ENCODE peak calls at places on chromosomes 16 and 17, in five cellular contexts. N is right atrium auricular region, T is tibial artery, F is tibial nerve, I is lung. K is an unnamed sample.
A peak's percentile ranks its signal among the peaks of the same experiment; 100 is the strongest.

GRCh38 chr16:25140459-25140858 is 28.9 kb downstream of the LCMT1 start:
- DNase-seq in N (no peak), T (no peak), F (no peak), I (no peak), K (no peak)

GRCh38 chr17:82356028-82356427 is 3.0 kb upstream of the TEX19 start:
- DNase-seq in N (no peak), T (no peak), F (no peak), I (peak; percentile 83), K (no peak)

GRCh38 chr16:78122774-78123315 is 23.4 kb downstream of the WWOX start:
- DNase-seq in N (no peak), T (no peak), F (no peak), I (no peak), K (no peak)

GRCh38 chr17:64947146-64947545 is 27.9 kb upstream of the LRRC37A3 start:
- DNase-seq in N (no peak), T (no peak), F (no peak), I (no peak), K (no peak)

GRCh38 chr17:14119546-14119945 is 50.2 kb downstream of the COX10 start:
- DNase-seq in N (no peak), T (no peak), F (no peak), I (no peak), K (no peak)

GRCh38 chr17:45230787-45231480 is 9.2 kb downstream of the FMNL1 start:
- DNase-seq in N (no peak), T (peak; percentile 64), F (no peak), I (no peak), K (peak; percentile 77)

GRCh38 chr17:28008526-28008925 is 34.0 kb upstream of the NLK start:
- DNase-seq in N (no peak), T (no peak), F (peak; percentile 5), I (no peak), K (peak; percentile 22)

GRCh38 chr16:1991588-1992474 is 2.1 kb downstream of the SYNGR3 start:
- DNase-seq in N (peak; percentile 90), T (peak; percentile 92), F (peak; percentile 85), I (peak; percentile 95), K (peak; percentile 95)

GRCh38 chr17:46194393-46195216 is 1.4 kb upstream of the KANSL1 start:
- DNase-seq in N (no peak), T (no peak), F (peak; percentile 26), I (no peak), K (no peak)

GRCh38 chr17:26809033-26809432 is 484.9 kb upstream of the WSB1 start:
- DNase-seq in N (no peak), T (no peak), F (no peak), I (no peak), K (no peak)

GRCh38 chr17:78019367-78019975 is 61.0 kb downstream of the TNRC6C start:
- DNase-seq in N (no peak), T (no peak), F (no peak), I (no peak), K (no peak)

GRCh38 chr17:41868568-41868967 is 3.3 kb upstream of the KLHL11 start:
- DNase-seq in N (no peak), T (no peak), F (no peak), I (no peak), K (no peak)

GRCh38 chr16:55494994-55495421 is 13.9 kb upstream of the LPCAT2 start:
- DNase-seq in N (peak; percentile 62), T (no peak), F (peak; percentile 81), I (peak; percentile 43), K (no peak)

GRCh38 chr16:12341423-12341822 is 364.9 kb downstream of the SNX29 start:
- DNase-seq in N (no peak), T (no peak), F (no peak), I (no peak), K (no peak)

GRCh38 chr17:691423-691822 is 23.2 kb downstream of the VPS53 start:
- DNase-seq in N (no peak), T (no peak), F (no peak), I (no peak), K (no peak)

GRCh38 chr17:22410136-22410535 is 717.8 kb downstream of the KCNJ18 start:
- DNase-seq in N (no peak), T (no peak), F (no peak), I (no peak), K (no peak)

GRCh38 chr16:28260193-28260592 is 32.1 kb upstream of the SBK1 start:
- DNase-seq in N (no peak), T (no peak), F (no peak), I (no peak), K (peak; percentile 42)

GRCh38 chr17:66275651-66276050 is 26.8 kb upstream of the PRKCA start:
- DNase-seq in N (no peak), T (no peak), F (no peak), I (no peak), K (no peak)

GRCh38 chr16:22337849-22338248 is 36.6 kb downstream of the CDR2 start:
- DNase-seq in N (no peak), T (no peak), F (no peak), I (no peak), K (no peak)

GRCh38 chr16:83994087-83994486 is 26.0 kb downstream of the NECAB2 start:
- DNase-seq in N (no peak), T (no peak), F (peak; percentile 8), I (no peak), K (no peak)

GRCh38 chr17:44086364-44087311 is 16.1 kb downstream of the G6PC3 start:
- DNase-seq in N (no peak), T (no peak), F (no peak), I (no peak), K (no peak)

GRCh38 chr17:66415366-66416206 is 113.2 kb downstream of the PRKCA start:
- DNase-seq in N (no peak), T (no peak), F (no peak), I (no peak), K (no peak)

GRCh38 chr17:76812248-76812647 is 56.0 kb upstream of the MGAT5B start:
- DNase-seq in N (no peak), T (no peak), F (no peak), I (no peak), K (no peak)

GRCh38 chr17:65572581-65573282 is 11.3 kb upstream of the AXIN2 start:
- DNase-seq in N (no peak), T (no peak), F (no peak), I (no peak), K (no peak)

GRCh38 chr17:36627101-36627500 is 25.7 kb downstream of the MRM1 start:
- DNase-seq in N (no peak), T (no peak), F (no peak), I (no peak), K (no peak)

GRCh38 chr16:56643080-56643778 is 4.8 kb downstream of the MT1A start:
- DNase-seq in N (peak; percentile 78), T (peak; percentile 94), F (peak; percentile 41), I (peak; percentile 82), K (peak; percentile 66)

GRCh38 chr17:76816590-76817135 is 51.5 kb upstream of the MGAT5B start:
- DNase-seq in N (no peak), T (no peak), F (no peak), I (no peak), K (peak; percentile 22)

GRCh38 chr16:85522842-85523601 is 90.1 kb upstream of the GSE1 start:
- DNase-seq in N (no peak), T (peak; percentile 87), F (no peak), I (no peak), K (no peak)

GRCh38 chr17:18066866-18067265 is 20.9 kb upstream of the DRG2 start:
- DNase-seq in N (no peak), T (no peak), F (no peak), I (no peak), K (no peak)

GRCh38 chr16:88421871-88422433 is 31.1 kb upstream of the ZFPM1 start:
- DNase-seq in N (no peak), T (no peak), F (no peak), I (no peak), K (no peak)
- H3K9me3 ChIP-seq in N (no peaks in the 10 kb centered on the region), T (no peaks in the 10 kb centered on the region), F (no peaks in the 10 kb centered on the region), I (no peaks in the 10 kb centered on the region), K (no peaks in the 10 kb centered on the region)

GRCh38 chr17:19305761-19306159 is 56.8 kb downstream of the B9D1 start:
- DNase-seq in N (no peak), T (no peak), F (no peak), I (no peak), K (no peak)
- H3K27ac ChIP-seq in N (peak overlapping the region; percentile 78), T (no peak overlapping the region), F (no peak overlapping the region), I (peak overlapping the region; percentile 20), K (peak overlapping the region; percentile 70)

DNA sequence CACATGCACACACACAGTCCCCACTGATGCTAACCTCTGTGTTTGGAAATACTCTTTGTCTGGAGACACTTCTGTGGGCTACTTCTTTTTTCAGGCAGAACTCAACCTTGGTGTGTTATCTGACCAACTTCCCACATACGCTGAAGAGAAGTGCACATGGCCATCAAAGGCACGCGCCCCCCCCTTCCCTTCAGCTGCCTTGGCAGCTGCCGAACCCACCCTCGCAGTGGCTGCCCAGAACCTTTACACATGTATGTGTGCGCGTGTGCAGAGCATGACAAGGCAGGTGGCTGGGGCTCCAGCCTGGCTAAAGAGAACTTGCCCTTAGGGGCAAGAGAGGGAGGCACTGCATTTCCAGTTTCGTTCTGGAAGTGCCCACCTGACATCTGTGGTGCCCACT is 3.9 kb downstream of the RAPGEFL1 start:
- DNase-seq in N (no peak), T (no peak), F (no peak), I (no peak), K (no peak)
- H3K4me3 ChIP-seq in N (no peak overlapping the region), T (no peak overlapping the region), F (no peak overlapping the region), I (no peak overlapping the region), K (no peak overlapping the region)

DNA sequence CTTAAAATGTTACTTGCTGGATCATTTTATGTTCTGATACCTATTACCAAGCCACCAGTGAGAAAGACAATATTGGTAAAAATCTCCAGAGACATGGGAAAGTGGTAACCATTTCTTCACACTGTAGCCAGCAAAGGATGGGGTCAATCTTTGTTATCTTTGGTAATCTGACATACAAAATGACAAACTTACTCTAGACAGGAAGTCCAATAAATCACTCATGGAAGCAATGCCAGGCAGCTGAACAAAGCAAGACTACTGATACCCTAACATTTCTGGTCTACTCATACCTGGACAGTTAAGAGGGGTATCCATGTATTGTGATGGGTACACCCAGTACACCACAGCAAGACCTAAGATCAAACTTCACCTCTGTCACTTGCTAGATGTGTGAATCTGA is 19.0 kb downstream of the GRB2 start:
- DNase-seq in N (no peak), T (no peak), F (no peak), I (no peak), K (no peak)
- H3K9me3 ChIP-seq in N (no peaks in the 10 kb centered on the region), T (no peaks in the 10 kb centered on the region), F (no peaks in the 10 kb centered on the region), I (no peaks in the 10 kb centered on the region), K (no peaks in the 10 kb centered on the region)

GRCh38 chr16:15757075-15757386 is 99.8 kb downstream of the MYH11 start:
- DNase-seq in N (no peak), T (no peak), F (no peak), I (no peak), K (no peak)
- H3K27ac ChIP-seq in N (no peak overlapping the region), T (peak overlapping the region; percentile 61), F (no peak overlapping the region), I (no peak overlapping the region), K (no peak overlapping the region)

DNA sequence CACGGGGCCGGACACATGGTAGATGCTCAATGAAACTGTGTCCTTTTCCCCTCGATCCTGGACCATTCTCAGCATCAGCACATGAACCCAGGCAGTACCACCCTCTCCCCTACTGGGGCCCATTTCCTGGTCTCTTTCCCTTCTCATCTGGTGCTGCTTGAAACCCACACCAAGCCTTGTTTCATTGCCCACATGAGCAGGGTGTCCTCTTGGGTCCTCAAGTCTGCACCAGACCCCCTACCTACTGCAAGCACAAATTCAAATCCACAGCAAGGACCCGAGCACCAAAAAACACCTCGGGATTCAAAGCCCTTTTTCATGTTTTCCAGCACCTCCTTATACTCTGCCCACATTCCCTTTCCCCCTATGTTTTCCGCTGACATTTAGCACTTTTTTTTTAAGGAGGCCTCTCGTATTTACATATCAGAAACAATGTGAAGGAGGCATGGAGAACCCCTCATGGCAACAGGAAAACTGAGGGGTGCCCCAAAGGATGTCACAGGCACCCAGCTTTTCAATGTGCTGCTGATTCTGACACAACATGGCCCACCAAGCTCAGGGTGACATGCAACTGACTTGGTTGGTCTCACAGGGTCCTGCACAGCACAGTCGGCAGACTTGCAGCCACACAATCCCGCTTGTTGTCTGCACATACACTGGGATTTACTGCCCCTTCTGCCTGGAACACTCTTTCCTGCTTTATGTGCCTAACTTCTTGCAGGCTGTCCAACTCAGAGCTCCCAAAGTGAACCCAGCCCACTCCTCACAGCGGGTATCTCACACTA is 4.6 kb upstream of the CCL1 start:
- DNase-seq in N (no peak), T (no peak), F (no peak), I (no peak), K (no peak)
- H3K4me3 ChIP-seq in N (no peak overlapping the region), T (no peak overlapping the region), F (no peak overlapping the region), I (no peak overlapping the region), K (no peak overlapping the region)